ENCODE peak calls at places on chromosome 14, in eight cellular contexts. One of them, this sample, is unnamed.

GRCh38 chr14:66709292-66709691 is 201.3 kb downstream of the GPHN start:
- DNase-seq in SW 1271: no peak
- DNase-seq in iPS DF 6.9: no peak
- DNase-seq in stimulated activated CD8-positive, alpha-beta memory T cell treated with anti-CD3 and anti-CD28 coated beads, Interleukin-15, amount 100 ng/mL, for 24 hours: no peak
- DNase-seq in K562: no peak
- DNase-seq in ELR: peak
- DNase-seq in A172: peak
- DNase-seq in NCI-H2081 treated with DMSO at 0.1 percent for 48 hours: no peak
- DNase-seq in this sample: no peak

GRCh38 chr14:69363964-69364363 is 34.1 kb downstream of the ERH start:
- DNase-seq in SW 1271: no peak
- DNase-seq in iPS DF 6.9: no peak
- DNase-seq in stimulated activated CD8-positive, alpha-beta memory T cell treated with anti-CD3 and anti-CD28 coated beads, Interleukin-15, amount 100 ng/mL, for 24 hours: no peak
- DNase-seq in K562: no peak
- DNase-seq in ELR: no peak
- DNase-seq in A172: no peak
- DNase-seq in NCI-H2081 treated with DMSO at 0.1 percent for 48 hours: no peak
- DNase-seq in this sample: no peak

GRCh38 chr14:63956326-63956725 is 103.5 kb downstream of the SYNE2 start:
- DNase-seq in SW 1271: no peak
- DNase-seq in iPS DF 6.9: no peak
- DNase-seq in stimulated activated CD8-positive, alpha-beta memory T cell treated with anti-CD3 and anti-CD28 coated beads, Interleukin-15, amount 100 ng/mL, for 24 hours: no peak
- DNase-seq in K562: no peak
- DNase-seq in ELR: peak
- DNase-seq in A172: no peak
- DNase-seq in NCI-H2081 treated with DMSO at 0.1 percent for 48 hours: no peak
- DNase-seq in this sample: no peak

GRCh38 chr14:99273025-99273723 is 1.2 kb upstream of the BCL11B start:
- DNase-seq in SW 1271: no peak
- DNase-seq in iPS DF 6.9: no peak
- DNase-seq in stimulated activated CD8-positive, alpha-beta memory T cell treated with anti-CD3 and anti-CD28 coated beads, Interleukin-15, amount 100 ng/mL, for 24 hours: no peak
- DNase-seq in K562: no peak
- DNase-seq in ELR: no peak
- DNase-seq in A172: no peak
- DNase-seq in NCI-H2081 treated with DMSO at 0.1 percent for 48 hours: no peak
- DNase-seq in this sample: no peak

GRCh38 chr14:74333909-74334308 is 14.4 kb upstream of the VRTN start:
- DNase-seq in SW 1271: no peak
- DNase-seq in iPS DF 6.9: no peak
- DNase-seq in stimulated activated CD8-positive, alpha-beta memory T cell treated with anti-CD3 and anti-CD28 coated beads, Interleukin-15, amount 100 ng/mL, for 24 hours: no peak
- DNase-seq in K562: no peak
- DNase-seq in ELR: peak
- DNase-seq in A172: peak
- DNase-seq in NCI-H2081 treated with DMSO at 0.1 percent for 48 hours: no peak
- DNase-seq in this sample: no peak

GRCh38 chr14:95699397-95699796 is 13.2 kb downstream of the TCL1B start:
- DNase-seq in SW 1271: no peak
- DNase-seq in iPS DF 6.9: no peak
- DNase-seq in stimulated activated CD8-positive, alpha-beta memory T cell treated with anti-CD3 and anti-CD28 coated beads, Interleukin-15, amount 100 ng/mL, for 24 hours: no peak
- DNase-seq in K562: no peak
- DNase-seq in ELR: no peak
- DNase-seq in A172: no peak
- DNase-seq in NCI-H2081 treated with DMSO at 0.1 percent for 48 hours: no peak
- DNase-seq in this sample: no peak

GRCh38 chr14:57732886-57733285 is 133.0 kb downstream of the SLC35F4 start:
- DNase-seq in SW 1271: no peak
- DNase-seq in iPS DF 6.9: no peak
- DNase-seq in stimulated activated CD8-positive, alpha-beta memory T cell treated with anti-CD3 and anti-CD28 coated beads, Interleukin-15, amount 100 ng/mL, for 24 hours: no peak
- DNase-seq in K562: no peak
- DNase-seq in ELR: peak
- DNase-seq in A172: no peak
- DNase-seq in NCI-H2081 treated with DMSO at 0.1 percent for 48 hours: peak
- DNase-seq in this sample: no peak

GRCh38 chr14:23361320-23361719 is 3.7 kb downstream of the EFS start:
- DNase-seq in SW 1271: no peak
- DNase-seq in iPS DF 6.9: no peak
- DNase-seq in stimulated activated CD8-positive, alpha-beta memory T cell treated with anti-CD3 and anti-CD28 coated beads, Interleukin-15, amount 100 ng/mL, for 24 hours: no peak
- DNase-seq in K562: no peak
- DNase-seq in ELR: no peak
- DNase-seq in A172: no peak
- DNase-seq in NCI-H2081 treated with DMSO at 0.1 percent for 48 hours: no peak
- DNase-seq in this sample: no peak

GRCh38 chr14:55553791-55554190 is 26.2 kb upstream of the KTN1 start:
- DNase-seq in SW 1271: no peak
- DNase-seq in iPS DF 6.9: no peak
- DNase-seq in stimulated activated CD8-positive, alpha-beta memory T cell treated with anti-CD3 and anti-CD28 coated beads, Interleukin-15, amount 100 ng/mL, for 24 hours: no peak
- DNase-seq in K562: no peak
- DNase-seq in ELR: peak
- DNase-seq in A172: no peak
- DNase-seq in NCI-H2081 treated with DMSO at 0.1 percent for 48 hours: no peak
- DNase-seq in this sample: no peak

GRCh38 chr14:55347040-55347439 is 64.6 kb downstream of the ATG14 start:
- DNase-seq in SW 1271: no peak
- DNase-seq in iPS DF 6.9: no peak
- DNase-seq in stimulated activated CD8-positive, alpha-beta memory T cell treated with anti-CD3 and anti-CD28 coated beads, Interleukin-15, amount 100 ng/mL, for 24 hours: no peak
- DNase-seq in K562: no peak
- DNase-seq in ELR: no peak
- DNase-seq in A172: no peak
- DNase-seq in NCI-H2081 treated with DMSO at 0.1 percent for 48 hours: no peak
- DNase-seq in this sample: no peak

GRCh38 chr14:90846511-90846910 is 30.3 kb upstream of the TTC7B start:
- DNase-seq in SW 1271: no peak
- DNase-seq in iPS DF 6.9: no peak
- DNase-seq in stimulated activated CD8-positive, alpha-beta memory T cell treated with anti-CD3 and anti-CD28 coated beads, Interleukin-15, amount 100 ng/mL, for 24 hours: no peak
- DNase-seq in K562: no peak
- DNase-seq in ELR: peak
- DNase-seq in A172: peak
- DNase-seq in NCI-H2081 treated with DMSO at 0.1 percent for 48 hours: no peak
- DNase-seq in this sample: no peak

GRCh38 chr14:37816135-37816534 is 220.7 kb downstream of the TTC6 start:
- DNase-seq in SW 1271: no peak
- DNase-seq in iPS DF 6.9: no peak
- DNase-seq in stimulated activated CD8-positive, alpha-beta memory T cell treated with anti-CD3 and anti-CD28 coated beads, Interleukin-15, amount 100 ng/mL, for 24 hours: no peak
- DNase-seq in K562: no peak
- DNase-seq in ELR: no peak
- DNase-seq in A172: no peak
- DNase-seq in NCI-H2081 treated with DMSO at 0.1 percent for 48 hours: no peak
- DNase-seq in this sample: no peak

GRCh38 chr14:99475660-99476059 is 5.0 kb downstream of the SETD3 start:
- DNase-seq in SW 1271: no peak
- DNase-seq in iPS DF 6.9: no peak
- DNase-seq in stimulated activated CD8-positive, alpha-beta memory T cell treated with anti-CD3 and anti-CD28 coated beads, Interleukin-15, amount 100 ng/mL, for 24 hours: no peak
- DNase-seq in K562: no peak
- DNase-seq in ELR: no peak
- DNase-seq in A172: no peak
- DNase-seq in NCI-H2081 treated with DMSO at 0.1 percent for 48 hours: no peak
- DNase-seq in this sample: no peak

GRCh38 chr14:53924754-53925153 is 31.9 kb downstream of the BMP4 start:
- DNase-seq in SW 1271: no peak
- DNase-seq in iPS DF 6.9: no peak
- DNase-seq in stimulated activated CD8-positive, alpha-beta memory T cell treated with anti-CD3 and anti-CD28 coated beads, Interleukin-15, amount 100 ng/mL, for 24 hours: no peak
- DNase-seq in K562: no peak
- DNase-seq in ELR: peak
- DNase-seq in A172: peak
- DNase-seq in NCI-H2081 treated with DMSO at 0.1 percent for 48 hours: no peak
- DNase-seq in this sample: no peak

GRCh38 chr14:50816419-50817047 is 14.4 kb downstream of the NIN start:
- DNase-seq in SW 1271: no peak
- DNase-seq in iPS DF 6.9: no peak
- DNase-seq in stimulated activated CD8-positive, alpha-beta memory T cell treated with anti-CD3 and anti-CD28 coated beads, Interleukin-15, amount 100 ng/mL, for 24 hours: no peak
- DNase-seq in K562: no peak
- DNase-seq in ELR: peak
- DNase-seq in A172: no peak
- DNase-seq in NCI-H2081 treated with DMSO at 0.1 percent for 48 hours: no peak
- DNase-seq in this sample: no peak

GRCh38 chr14:68623307-68623706 is 169.6 kb downstream of the ZFP36L1 start:
- DNase-seq in SW 1271: no peak
- DNase-seq in iPS DF 6.9: no peak
- DNase-seq in stimulated activated CD8-positive, alpha-beta memory T cell treated with anti-CD3 and anti-CD28 coated beads, Interleukin-15, amount 100 ng/mL, for 24 hours: no peak
- DNase-seq in K562: no peak
- DNase-seq in ELR: no peak
- DNase-seq in A172: no peak
- DNase-seq in NCI-H2081 treated with DMSO at 0.1 percent for 48 hours: no peak
- DNase-seq in this sample: no peak

GRCh38 chr14:80784824-80785223 is 156.7 kb downstream of the CEP128 start:
- DNase-seq in SW 1271: no peak
- DNase-seq in iPS DF 6.9: no peak
- DNase-seq in stimulated activated CD8-positive, alpha-beta memory T cell treated with anti-CD3 and anti-CD28 coated beads, Interleukin-15, amount 100 ng/mL, for 24 hours: no peak
- DNase-seq in K562: no peak
- DNase-seq in ELR: no peak
- DNase-seq in A172: no peak
- DNase-seq in NCI-H2081 treated with DMSO at 0.1 percent for 48 hours: no peak
- DNase-seq in this sample: no peak

GRCh38 chr14:103109789-103110415 is 13.4 kb upstream of the TNFAIP2 start:
- DNase-seq in SW 1271: no peak
- DNase-seq in iPS DF 6.9: no peak
- DNase-seq in stimulated activated CD8-positive, alpha-beta memory T cell treated with anti-CD3 and anti-CD28 coated beads, Interleukin-15, amount 100 ng/mL, for 24 hours: no peak
- DNase-seq in K562: peak
- DNase-seq in ELR: peak
- DNase-seq in A172: peak
- DNase-seq in NCI-H2081 treated with DMSO at 0.1 percent for 48 hours: no peak
- DNase-seq in this sample: no peak

GRCh38 chr14:103194256-103195045 is 71.2 kb downstream of the TNFAIP2 start:
- DNase-seq in SW 1271: no peak
- DNase-seq in iPS DF 6.9: no peak
- DNase-seq in stimulated activated CD8-positive, alpha-beta memory T cell treated with anti-CD3 and anti-CD28 coated beads, Interleukin-15, amount 100 ng/mL, for 24 hours: no peak
- DNase-seq in K562: no peak
- DNase-seq in ELR: peak
- DNase-seq in A172: peak
- DNase-seq in NCI-H2081 treated with DMSO at 0.1 percent for 48 hours: no peak
- DNase-seq in this sample: no peak

GRCh38 chr14:101587403-101587998 is 26.2 kb downstream of the DIO3 start:
- DNase-seq in SW 1271: no peak
- DNase-seq in iPS DF 6.9: no peak
- DNase-seq in stimulated activated CD8-positive, alpha-beta memory T cell treated with anti-CD3 and anti-CD28 coated beads, Interleukin-15, amount 100 ng/mL, for 24 hours: no peak
- DNase-seq in K562: no peak
- DNase-seq in ELR: no peak
- DNase-seq in A172: no peak
- DNase-seq in NCI-H2081 treated with DMSO at 0.1 percent for 48 hours: no peak
- DNase-seq in this sample: no peak

GRCh38 chr14:62079035-62079434 is 316.8 kb downstream of the SNAPC1 start:
- DNase-seq in SW 1271: no peak
- DNase-seq in iPS DF 6.9: no peak
- DNase-seq in stimulated activated CD8-positive, alpha-beta memory T cell treated with anti-CD3 and anti-CD28 coated beads, Interleukin-15, amount 100 ng/mL, for 24 hours: no peak
- DNase-seq in K562: no peak
- DNase-seq in ELR: no peak
- DNase-seq in A172: no peak
- DNase-seq in NCI-H2081 treated with DMSO at 0.1 percent for 48 hours: no peak
- DNase-seq in this sample: no peak

GRCh38 chr14:104135121-104135903 is 3.1 kb upstream of the KIF26A start:
- DNase-seq in SW 1271: peak
- DNase-seq in iPS DF 6.9: peak
- DNase-seq in stimulated activated CD8-positive, alpha-beta memory T cell treated with anti-CD3 and anti-CD28 coated beads, Interleukin-15, amount 100 ng/mL, for 24 hours: no peak
- DNase-seq in K562: no peak
- DNase-seq in ELR: peak
- DNase-seq in A172: no peak
- DNase-seq in NCI-H2081 treated with DMSO at 0.1 percent for 48 hours: no peak
- DNase-seq in this sample: no peak

GRCh38 chr14:80208426-80208950 is 2.8 kb downstream of the DIO2 start:
- DNase-seq in SW 1271: no peak
- DNase-seq in iPS DF 6.9: no peak
- DNase-seq in stimulated activated CD8-positive, alpha-beta memory T cell treated with anti-CD3 and anti-CD28 coated beads, Interleukin-15, amount 100 ng/mL, for 24 hours: no peak
- DNase-seq in K562: no peak
- DNase-seq in ELR: no peak
- DNase-seq in A172: no peak
- DNase-seq in NCI-H2081 treated with DMSO at 0.1 percent for 48 hours: no peak
- DNase-seq in this sample: no peak

GRCh38 chr14:99260652-99261551 is 11.1 kb downstream of the BCL11B start:
- DNase-seq in SW 1271: no peak
- DNase-seq in iPS DF 6.9: no peak
- DNase-seq in stimulated activated CD8-positive, alpha-beta memory T cell treated with anti-CD3 and anti-CD28 coated beads, Interleukin-15, amount 100 ng/mL, for 24 hours: no peak
- DNase-seq in K562: no peak
- DNase-seq in ELR: no peak
- DNase-seq in A172: no peak
- DNase-seq in NCI-H2081 treated with DMSO at 0.1 percent for 48 hours: no peak
- DNase-seq in this sample: no peak

GRCh38 chr14:104865069-104865630 is at the start of gene CEP170B:
- DNase-seq in SW 1271: no peak
- DNase-seq in iPS DF 6.9: no peak
- DNase-seq in stimulated activated CD8-positive, alpha-beta memory T cell treated with anti-CD3 and anti-CD28 coated beads, Interleukin-15, amount 100 ng/mL, for 24 hours: peak
- DNase-seq in K562: peak
- DNase-seq in ELR: peak
- DNase-seq in A172: no peak
- DNase-seq in NCI-H2081 treated with DMSO at 0.1 percent for 48 hours: no peak
- DNase-seq in this sample: no peak

GRCh38 chr14:79144891-79145290 is 974.7 kb downstream of the NRXN3 start:
- DNase-seq in SW 1271: no peak
- DNase-seq in iPS DF 6.9: no peak
- DNase-seq in stimulated activated CD8-positive, alpha-beta memory T cell treated with anti-CD3 and anti-CD28 coated beads, Interleukin-15, amount 100 ng/mL, for 24 hours: no peak
- DNase-seq in K562: no peak
- DNase-seq in ELR: no peak
- DNase-seq in A172: no peak
- DNase-seq in NCI-H2081 treated with DMSO at 0.1 percent for 48 hours: no peak
- DNase-seq in this sample: no peak

GRCh38 chr14:32100175-32100574 is 23.1 kb downstream of the ARHGAP5 start:
- DNase-seq in SW 1271: no peak
- DNase-seq in iPS DF 6.9: no peak
- DNase-seq in stimulated activated CD8-positive, alpha-beta memory T cell treated with anti-CD3 and anti-CD28 coated beads, Interleukin-15, amount 100 ng/mL, for 24 hours: no peak
- DNase-seq in K562: no peak
- DNase-seq in ELR: no peak
- DNase-seq in A172: no peak
- DNase-seq in NCI-H2081 treated with DMSO at 0.1 percent for 48 hours: no peak
- DNase-seq in this sample: no peak

GRCh38 chr14:100719976-100720520 is 6.6 kb upstream of the DLK1 start:
- DNase-seq in SW 1271: no peak
- DNase-seq in iPS DF 6.9: no peak
- DNase-seq in stimulated activated CD8-positive, alpha-beta memory T cell treated with anti-CD3 and anti-CD28 coated beads, Interleukin-15, amount 100 ng/mL, for 24 hours: no peak
- DNase-seq in K562: no peak
- DNase-seq in ELR: no peak
- DNase-seq in A172: no peak
- DNase-seq in NCI-H2081 treated with DMSO at 0.1 percent for 48 hours: no peak
- DNase-seq in this sample: no peak

GRCh38 chr14:67553547-67553946 is 20.5 kb downstream of the PLEKHH1 start:
- DNase-seq in SW 1271: no peak
- DNase-seq in iPS DF 6.9: no peak
- DNase-seq in stimulated activated CD8-positive, alpha-beta memory T cell treated with anti-CD3 and anti-CD28 coated beads, Interleukin-15, amount 100 ng/mL, for 24 hours: no peak
- DNase-seq in K562: no peak
- DNase-seq in ELR: no peak
- DNase-seq in A172: no peak
- DNase-seq in NCI-H2081 treated with DMSO at 0.1 percent for 48 hours: no peak
- DNase-seq in this sample: no peak